ENCODE peak calls at places on chromosomes 13 and 19, in five cellular contexts. One of them, this sample, is unnamed.

GRCh38 chr19:49342291-49342721 is 7.1 kb downstream of the CD37 start:
- DNase-seq in heart left ventricle: no peak
- DNase-seq in brain microvascular endothelial cell: no peak
- DNase-seq in tibial artery: no peak
- DNase-seq in mesendoderm: no peak
- DNase-seq in this sample: no peak

GRCh38 chr13:98216711-98217110 is 39.6 kb upstream of the RNF113B start:
- DNase-seq in heart left ventricle: no peak
- DNase-seq in brain microvascular endothelial cell: no peak
- DNase-seq in tibial artery: no peak
- DNase-seq in mesendoderm: no peak
- DNase-seq in this sample: no peak

GRCh38 chr13:65417953-65418352 is 1812.2 kb downstream of the PCDH9 start:
- DNase-seq in heart left ventricle: no peak
- DNase-seq in brain microvascular endothelial cell: no peak
- DNase-seq in tibial artery: no peak
- DNase-seq in mesendoderm: no peak
- DNase-seq in this sample: no peak

GRCh38 chr13:41919741-41920487 is 41.0 kb downstream of the VWA8 start:
- DNase-seq in heart left ventricle: no peak
- DNase-seq in brain microvascular endothelial cell: no peak
- DNase-seq in tibial artery: no peak
- DNase-seq in mesendoderm: no peak
- DNase-seq in this sample: no peak

GRCh38 chr19:39413269-39413902 is 917 bp downstream of the PLEKHG2 start:
- DNase-seq in heart left ventricle: peak; percentile 88
- DNase-seq in brain microvascular endothelial cell: no peak
- DNase-seq in tibial artery: peak; percentile 69
- DNase-seq in mesendoderm: peak; percentile 63
- DNase-seq in this sample: peak; percentile 94

GRCh38 chr19:49921871-49922755 is 6.9 kb upstream of the ATF5 start:
- DNase-seq in heart left ventricle: no peak
- DNase-seq in brain microvascular endothelial cell: peak; percentile 72
- DNase-seq in tibial artery: no peak
- DNase-seq in mesendoderm: no peak
- DNase-seq in this sample: peak; percentile 61

GRCh38 chr19:47539747-47540311 is 25.0 kb upstream of the NAPA start:
- DNase-seq in heart left ventricle: no peak
- DNase-seq in brain microvascular endothelial cell: no peak
- DNase-seq in tibial artery: no peak
- DNase-seq in mesendoderm: no peak
- DNase-seq in this sample: no peak

GRCh38 chr19:51327066-51327985 is 14.6 kb downstream of the VSIG10L start:
- DNase-seq in heart left ventricle: peak; percentile 30
- DNase-seq in brain microvascular endothelial cell: peak; percentile 42
- DNase-seq in tibial artery: no peak
- DNase-seq in mesendoderm: peak; percentile 82
- DNase-seq in this sample: peak; percentile 99

GRCh38 chr13:27371932-27372331 is 52.5 kb upstream of the GTF3A start:
- DNase-seq in heart left ventricle: no peak
- DNase-seq in brain microvascular endothelial cell: no peak
- DNase-seq in tibial artery: no peak
- DNase-seq in mesendoderm: no peak
- DNase-seq in this sample: no peak

GRCh38 chr19:48844472-48844871 is 8.2 kb upstream of the HSD17B14 start:
- DNase-seq in heart left ventricle: no peak
- DNase-seq in brain microvascular endothelial cell: no peak
- DNase-seq in tibial artery: no peak
- DNase-seq in mesendoderm: peak; percentile 94
- DNase-seq in this sample: peak; percentile 76

GRCh38 chr19:2477732-2478191 is 1.8 kb downstream of the GADD45B start:
- DNase-seq in heart left ventricle: peak; percentile 56
- DNase-seq in brain microvascular endothelial cell: no peak
- DNase-seq in tibial artery: peak; percentile 47
- DNase-seq in mesendoderm: no peak
- DNase-seq in this sample: peak; percentile 73

GRCh38 chr13:72763411-72763810 is 18.3 kb downstream of the DIS3 start:
- DNase-seq in heart left ventricle: no peak
- DNase-seq in brain microvascular endothelial cell: no peak
- DNase-seq in tibial artery: no peak
- DNase-seq in mesendoderm: no peak
- DNase-seq in this sample: no peak

GRCh38 chr19:7550987-7551761 is 15.7 kb downstream of the PNPLA6 start:
- DNase-seq in heart left ventricle: peak; percentile 65
- DNase-seq in brain microvascular endothelial cell: peak; percentile 27
- DNase-seq in tibial artery: peak; percentile 41
- DNase-seq in mesendoderm: peak; percentile 99
- DNase-seq in this sample: peak; percentile 100

GRCh38 chr19:45200614-45201013 is 22.0 kb downstream of the BLOC1S3 start:
- DNase-seq in heart left ventricle: peak; percentile 23
- DNase-seq in brain microvascular endothelial cell: peak; percentile 69
- DNase-seq in tibial artery: no peak
- DNase-seq in mesendoderm: peak; percentile 75
- DNase-seq in this sample: peak; percentile 52

GRCh38 chr13:47117268-47117667 is 220.4 kb upstream of the HTR2A start:
- DNase-seq in heart left ventricle: no peak
- DNase-seq in brain microvascular endothelial cell: peak; percentile 79
- DNase-seq in tibial artery: no peak
- DNase-seq in mesendoderm: no peak
- DNase-seq in this sample: no peak

GRCh38 chr19:8305798-8306197 is 2.4 kb downstream of the CD320 start:
- DNase-seq in heart left ventricle: peak; percentile 2
- DNase-seq in brain microvascular endothelial cell: no peak
- DNase-seq in tibial artery: no peak
- DNase-seq in mesendoderm: no peak
- DNase-seq in this sample: peak; percentile 44

GRCh38 chr13:101116381-101116780 is 299.9 kb downstream of the NALCN start:
- DNase-seq in heart left ventricle: no peak
- DNase-seq in brain microvascular endothelial cell: no peak
- DNase-seq in tibial artery: no peak
- DNase-seq in mesendoderm: no peak
- DNase-seq in this sample: no peak

GRCh38 chr13:26515721-26516120 is 41.8 kb upstream of the WASF3 start:
- DNase-seq in heart left ventricle: no peak
- DNase-seq in brain microvascular endothelial cell: no peak
- DNase-seq in tibial artery: no peak
- DNase-seq in mesendoderm: peak; percentile 69
- DNase-seq in this sample: no peak

GRCh38 chr19:57321746-57322145 is 1.5 kb downstream of the ZNF543 start:
- DNase-seq in heart left ventricle: no peak
- DNase-seq in brain microvascular endothelial cell: no peak
- DNase-seq in tibial artery: no peak
- DNase-seq in mesendoderm: no peak
- DNase-seq in this sample: no peak

GRCh38 chr13:42218576-42218975 is 53.4 kb upstream of the AKAP11 start:
- DNase-seq in heart left ventricle: no peak
- DNase-seq in brain microvascular endothelial cell: no peak
- DNase-seq in tibial artery: no peak
- DNase-seq in mesendoderm: no peak
- DNase-seq in this sample: no peak

GRCh38 chr19:1007852-1008251 is 7.6 kb downstream of the GRIN3B start:
- DNase-seq in heart left ventricle: no peak
- DNase-seq in brain microvascular endothelial cell: no peak
- DNase-seq in tibial artery: no peak
- DNase-seq in mesendoderm: no peak
- DNase-seq in this sample: peak; percentile 77

GRCh38 chr13:114339779-114340534 is 25.7 kb downstream of the CHAMP1 start:
- DNase-seq in heart left ventricle: no peak
- DNase-seq in brain microvascular endothelial cell: no peak
- DNase-seq in tibial artery: no peak
- DNase-seq in mesendoderm: no peak
- DNase-seq in this sample: no peak

GRCh38 chr13:105806335-105806920 is 729.0 kb downstream of the EFNB2 start:
- DNase-seq in heart left ventricle: no peak
- DNase-seq in brain microvascular endothelial cell: peak; percentile 19
- DNase-seq in tibial artery: no peak
- DNase-seq in mesendoderm: no peak
- DNase-seq in this sample: no peak

GRCh38 chr19:46841458-46842083 is 9.1 kb downstream of the AP2S1 start:
- DNase-seq in heart left ventricle: peak; percentile 82
- DNase-seq in brain microvascular endothelial cell: peak; percentile 64
- DNase-seq in tibial artery: peak; percentile 76
- DNase-seq in mesendoderm: no peak
- DNase-seq in this sample: peak; percentile 45

GRCh38 chr19:47492137-47492533 is 8.1 kb upstream of the KPTN start:
- DNase-seq in heart left ventricle: no peak
- DNase-seq in brain microvascular endothelial cell: no peak
- DNase-seq in tibial artery: no peak
- DNase-seq in mesendoderm: no peak
- DNase-seq in this sample: no peak

GRCh38 chr13:22357132-22357531 is 686.3 kb downstream of the FGF9 start:
- DNase-seq in heart left ventricle: peak; percentile 18
- DNase-seq in brain microvascular endothelial cell: no peak
- DNase-seq in tibial artery: no peak
- DNase-seq in mesendoderm: no peak
- DNase-seq in this sample: no peak

GRCh38 chr13:29594310-29594709 is 1.2 kb downstream of the SLC7A1 start:
- DNase-seq in heart left ventricle: no peak
- DNase-seq in brain microvascular endothelial cell: peak; percentile 84
- DNase-seq in tibial artery: peak; percentile 47
- DNase-seq in mesendoderm: peak; percentile 71
- DNase-seq in this sample: peak; percentile 60

GRCh38 chr19:10686661-10687517 is 14.3 kb upstream of the QTRT1 start:
- DNase-seq in heart left ventricle: peak; percentile 54
- DNase-seq in brain microvascular endothelial cell: peak; percentile 64
- DNase-seq in tibial artery: peak; percentile 49
- DNase-seq in mesendoderm: no peak
- DNase-seq in this sample: no peak

GRCh38 chr13:98466634-98467236 is 110.2 kb downstream of the STK24 start:
- DNase-seq in heart left ventricle: no peak
- DNase-seq in brain microvascular endothelial cell: peak; percentile 81
- DNase-seq in tibial artery: no peak
- DNase-seq in mesendoderm: peak; percentile 77
- DNase-seq in this sample: peak; percentile 90

GRCh38 chr19:17243854-17244617 is 1.7 kb downstream of the NR2F6 start:
- DNase-seq in heart left ventricle: peak; percentile 71
- DNase-seq in brain microvascular endothelial cell: no peak
- DNase-seq in tibial artery: peak; percentile 65
- DNase-seq in mesendoderm: peak; percentile 79
- DNase-seq in this sample: peak; percentile 86

DNA sequence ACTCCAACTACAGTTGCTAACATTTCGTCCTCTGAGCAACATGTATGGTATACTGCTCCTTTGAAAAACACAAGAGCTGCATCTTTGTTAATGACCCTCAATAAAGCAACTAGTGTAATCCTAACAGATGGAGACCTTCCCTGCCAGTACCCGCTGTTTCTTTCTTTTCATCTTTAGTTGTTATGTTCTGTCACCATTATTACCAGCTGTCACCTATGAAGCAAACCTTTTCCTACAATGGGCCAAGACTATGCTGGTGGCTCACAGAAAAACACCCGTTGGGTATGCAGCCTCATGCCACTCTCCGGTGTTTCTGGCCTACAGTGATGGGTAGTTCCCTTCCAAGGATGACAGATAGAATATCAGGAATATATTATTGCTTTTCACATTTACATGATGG is 29.7 kb upstream of the CYSLTR2 start:
- DNase-seq in heart left ventricle: no peak
- DNase-seq in brain microvascular endothelial cell: no peak
- DNase-seq in tibial artery: no peak
- DNase-seq in mesendoderm: no peak
- DNase-seq in this sample: no peak
- H3K4me3 ChIP-seq in heart left ventricle: no peak overlapping the region
- H3K4me3 ChIP-seq in brain microvascular endothelial cell: no peak overlapping the region
- H3K4me3 ChIP-seq in tibial artery: no peak overlapping the region
- H3K4me3 ChIP-seq in mesendoderm: no peak overlapping the region
- H3K4me3 ChIP-seq in this sample: no peak overlapping the region

GRCh38 chr13:96460571-96460970 is 370.7 kb downstream of the HS6ST3 start:
- DNase-seq in heart left ventricle: peak; percentile 7
- DNase-seq in brain microvascular endothelial cell: no peak
- DNase-seq in tibial artery: no peak
- DNase-seq in mesendoderm: no peak
- DNase-seq in this sample: no peak
- H3K27me3 ChIP-seq in heart left ventricle: no peaks in the 10 kb centered on the region
- H3K27me3 ChIP-seq in brain microvascular endothelial cell: no peaks in the 10 kb centered on the region
- H3K27me3 ChIP-seq in tibial artery: no peaks in the 10 kb centered on the region
- H3K27me3 ChIP-seq in mesendoderm: no peaks in the 10 kb centered on the region
- H3K27me3 ChIP-seq in this sample: no peaks in the 10 kb centered on the region

DNA sequence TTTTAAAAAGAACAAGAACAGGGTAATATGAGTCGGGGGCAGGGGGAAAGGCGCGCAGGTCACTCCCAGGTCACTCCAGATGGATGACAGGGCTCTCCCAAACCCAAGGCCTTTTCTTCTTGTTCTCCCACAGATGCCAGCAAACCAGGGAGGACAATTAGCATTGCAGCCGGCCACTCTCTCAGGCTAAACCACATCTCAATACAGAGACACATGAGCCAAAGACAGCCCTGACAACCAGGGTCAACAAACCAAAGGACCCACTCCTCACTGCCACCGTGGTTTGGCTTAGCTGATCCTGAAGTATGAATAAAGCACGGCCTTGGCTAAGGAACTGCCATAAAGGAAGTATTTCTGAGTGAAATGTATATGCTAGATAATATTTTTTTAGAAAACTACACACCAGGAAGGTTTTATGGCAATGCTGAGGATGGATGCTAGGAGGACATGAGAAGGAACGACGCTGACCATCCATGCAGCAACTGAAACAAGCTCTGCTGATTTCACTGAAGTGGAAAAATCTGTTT is 47.2 kb downstream of the LATS2 start:
- DNase-seq in heart left ventricle: no peak
- DNase-seq in brain microvascular endothelial cell: no peak
- DNase-seq in tibial artery: peak; percentile 18
- DNase-seq in mesendoderm: no peak
- DNase-seq in this sample: no peak
- H3K36me3 ChIP-seq in heart left ventricle: no peaks in the 10 kb centered on the region
- H3K36me3 ChIP-seq in brain microvascular endothelial cell: no peaks in the 10 kb centered on the region
- H3K36me3 ChIP-seq in tibial artery: no peaks in the 10 kb centered on the region
- H3K36me3 ChIP-seq in mesendoderm: no peaks in the 10 kb centered on the region
- H3K36me3 ChIP-seq in this sample: no peaks in the 10 kb centered on the region

GRCh38 chr19:4390862-4391693 is 9.3 kb downstream of the SH3GL1 start:
- DNase-seq in heart left ventricle: no peak
- DNase-seq in brain microvascular endothelial cell: no peak
- DNase-seq in tibial artery: no peak
- DNase-seq in mesendoderm: no peak
- DNase-seq in this sample: peak; percentile 54
- H3K4me3 ChIP-seq in heart left ventricle: peak overlapping the region; percentile 11
- H3K4me3 ChIP-seq in brain microvascular endothelial cell: no peak overlapping the region
- H3K4me3 ChIP-seq in tibial artery: peak overlapping the region; percentile 3
- H3K4me3 ChIP-seq in mesendoderm: no peak overlapping the region
- H3K4me3 ChIP-seq in this sample: no peak overlapping the region